ENCODE peak calls at places on chromosomes 1 and 21, in nine cellular contexts. W, S, K, T, L, B, D, P and G are unnamed samples.

GRCh38 chr1:31991202-31991601 is 22.5 kb upstream of the KHDRBS1 start:
- DNase-seq in W (no peak), S (no peak), K (no peak), T (no peak), L (no peak), B (no peak), D (no peak), P (no peak), G (no peak)

GRCh38 chr1:15727866-15728534 is 8.1 kb upstream of the SLC25A34 start:
- DNase-seq in W (no peak), S (no peak), K (no peak), T (no peak), L (no peak), B (no peak), D (no peak), P (no peak), G (no peak)

GRCh38 chr1:23759277-23759676 is 16.0 kb downstream of the ELOA start:
- DNase-seq in W (peak; percentile 45), S (peak; percentile 24), K (no peak), T (no peak), L (no peak), B (no peak), D (no peak), P (no peak), G (no peak)

GRCh38 chr1:16012590-16013219 is 5.1 kb downstream of the HSPB7 start:
- DNase-seq in W (no peak), S (no peak), K (no peak), T (peak; percentile 55), L (no peak), B (no peak), D (peak; percentile 87), P (peak; percentile 77), G (peak; percentile 41)

GRCh38 chr1:94884101-94884875 is 42.6 kb downstream of the CNN3 start:
- DNase-seq in W (no peak), S (peak; percentile 35), K (no peak), T (no peak), L (no peak), B (no peak), D (no peak), P (no peak), G (no peak)

GRCh38 chr21:42781150-42781980 is 98.0 kb downstream of the WDR4 start:
- DNase-seq in W (no peak), S (no peak), K (no peak), T (no peak), L (peak; percentile 13), B (no peak), D (peak; percentile 82), P (no peak), G (no peak)

GRCh38 chr21:25870084-25870483 is 135.3 kb downstream of the GABPA start:
- DNase-seq in W (no peak), S (no peak), K (no peak), T (no peak), L (no peak), B (no peak), D (no peak), P (no peak), G (no peak)

GRCh38 chr1:211541715-211542477 is 37.1 kb downstream of the SLC30A1 start:
- DNase-seq in W (no peak), S (no peak), K (no peak), T (no peak), L (no peak), B (peak; percentile 33), D (no peak), P (no peak), G (no peak)

GRCh38 chr1:172299515-172299914 is 121.0 kb upstream of the C1orf105 start:
- DNase-seq in W (no peak), S (no peak), K (no peak), T (no peak), L (no peak), B (no peak), D (no peak), P (no peak), G (no peak)

GRCh38 chr1:57494679-57495078 is 70.8 kb upstream of the DAB1 start:
- DNase-seq in W (no peak), S (no peak), K (no peak), T (no peak), L (no peak), B (no peak), D (no peak), P (no peak), G (no peak)